ENCODE peak calls at places on chromosomes 4 and X, in nine cellular contexts. Y is colonic mucosa, I is endodermal cell, O is fibroblast of lung, F is Peyer's patch, U is astrocyte of the spinal cord, C is pancreas, B is BJ, K is LNCaP clone FGC. D is an unnamed sample.

GRCh38 chr4:5050520-5050955 is 742 bp upstream of the STK32B start:
- DNase-seq in Y (peak), I (peak), O (peak), F (no peak), U (peak), C (peak), B (no peak), K (peak), D (peak)

GRCh38 chrX:101257448-101258259 is 33.5 kb downstream of the TAF7L start:
- DNase-seq in Y (no peak), I (no peak), O (peak), F (no peak), U (peak), C (no peak), B (no peak), K (no peak), D (peak)

GRCh38 chr4:55866973-55867574 is 13.6 kb downstream of the EXOC1 start:
- DNase-seq in Y (no peak), I (no peak), O (peak), F (no peak), U (peak), C (no peak), B (no peak), K (peak), D (peak)

GRCh38 chr4:188911199-188911598 is 772.0 kb downstream of the TRIML1 start:
- DNase-seq in Y (no peak), I (no peak), O (no peak), F (no peak), U (no peak), C (no peak), B (no peak), K (no peak), D (no peak)

GRCh38 chrX:7444967-7445366 is 297.0 kb upstream of the PUDP start:
- DNase-seq in Y (no peak), I (no peak), O (no peak), F (no peak), U (no peak), C (no peak), B (no peak), K (no peak), D (no peak)

GRCh38 chrX:150326843-150327242 is 36.3 kb upstream of the MAMLD1 start:
- DNase-seq in Y (no peak), I (no peak), O (no peak), F (no peak), U (no peak), C (no peak), B (no peak), K (no peak), D (no peak)

GRCh38 chr4:128484896-128485295 is 197.3 kb upstream of the PGRMC2 start:
- DNase-seq in Y (no peak), I (no peak), O (no peak), F (no peak), U (no peak), C (no peak), B (no peak), K (no peak), D (no peak)

GRCh38 chr4:138576684-138577083 is 334.5 kb upstream of the SLC7A11 start:
- DNase-seq in Y (no peak), I (peak), O (peak), F (no peak), U (peak), C (no peak), B (no peak), K (peak), D (peak)

GRCh38 chrX:19089555-19090040 is 32.7 kb downstream of the ADGRG2 start:
- DNase-seq in Y (no peak), I (no peak), O (no peak), F (no peak), U (no peak), C (no peak), B (no peak), K (no peak), D (no peak)

GRCh38 chr4:86532851-86533250 is 61.3 kb upstream of the PTPN13 start:
- DNase-seq in Y (no peak), I (no peak), O (no peak), F (no peak), U (no peak), C (no peak), B (no peak), K (no peak), D (no peak)

GRCh38 chr4:86531440-86531839 is 62.7 kb upstream of the PTPN13 start:
- DNase-seq in Y (no peak), I (no peak), O (no peak), F (no peak), U (no peak), C (no peak), B (no peak), K (no peak), D (no peak)

GRCh38 chr4:86536166-86536565 is 57.9 kb upstream of the PTPN13 start:
- DNase-seq in Y (no peak), I (no peak), O (no peak), F (no peak), U (peak), C (no peak), B (no peak), K (no peak), D (peak)

GRCh38 chr4:86529450-86529849 is 64.7 kb upstream of the PTPN13 start:
- DNase-seq in Y (no peak), I (no peak), O (no peak), F (no peak), U (no peak), C (no peak), B (no peak), K (no peak), D (no peak)

DNA sequence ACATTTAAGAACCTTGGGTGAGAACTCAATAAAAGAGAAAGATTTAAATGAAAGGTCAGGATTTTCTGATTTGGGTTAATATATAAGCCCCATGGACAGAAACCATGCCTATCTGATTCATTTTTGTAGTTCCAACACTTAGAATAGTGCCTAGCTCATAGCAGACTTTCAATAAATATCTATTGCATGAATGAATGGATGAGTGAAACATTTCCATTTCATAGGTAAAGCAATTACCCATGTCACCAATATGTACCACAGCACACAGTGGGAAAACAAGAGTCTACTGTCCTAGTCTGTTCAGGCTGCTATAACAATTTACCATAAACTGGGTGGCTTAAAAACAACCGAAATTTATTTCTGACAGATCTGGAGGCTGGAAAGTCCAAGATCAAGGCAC is 63.9 kb upstream of the PTPN13 start:
- DNase-seq in Y (no peak), I (no peak), O (no peak), F (no peak), U (no peak), C (no peak), B (no peak), K (no peak), D (no peak)
- H3K4me3 ChIP-seq in Y (no peak), I (no peak), O (no peak), F (no peak), U (no peak), C (no peak), B (no peak), K (no peak), D (no peak)

DNA sequence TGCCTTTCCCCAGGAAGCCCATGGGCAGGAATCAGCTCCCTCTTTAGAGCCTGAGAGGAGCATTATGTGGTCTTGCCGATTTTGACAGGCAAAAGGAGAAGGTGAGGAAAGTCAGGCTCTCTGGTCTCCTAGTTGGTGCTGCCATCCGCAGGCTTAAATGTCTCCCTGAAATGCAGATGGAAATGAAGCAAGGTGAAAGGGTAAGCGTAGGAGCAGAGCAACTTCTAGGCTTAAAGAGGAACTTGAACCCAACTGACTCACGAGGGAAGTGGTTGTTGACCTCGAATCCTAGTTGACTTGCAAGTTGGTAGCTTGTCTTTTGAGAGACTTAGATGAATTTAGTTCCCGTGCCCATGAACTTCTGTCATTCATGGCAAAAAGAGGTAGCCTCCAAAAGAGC is 205.9 kb downstream of the PTTG2 start:
- DNase-seq in Y (no peak), I (peak), O (no peak), F (no peak), U (no peak), C (no peak), B (no peak), K (no peak), D (no peak)
- TF ChIP-seq CTCF in Y (no peak), I (peak), O (no peak), F (no peak), U (no peak), C (no peak), B (no peak), K (no peak), D (peak)

DNA sequence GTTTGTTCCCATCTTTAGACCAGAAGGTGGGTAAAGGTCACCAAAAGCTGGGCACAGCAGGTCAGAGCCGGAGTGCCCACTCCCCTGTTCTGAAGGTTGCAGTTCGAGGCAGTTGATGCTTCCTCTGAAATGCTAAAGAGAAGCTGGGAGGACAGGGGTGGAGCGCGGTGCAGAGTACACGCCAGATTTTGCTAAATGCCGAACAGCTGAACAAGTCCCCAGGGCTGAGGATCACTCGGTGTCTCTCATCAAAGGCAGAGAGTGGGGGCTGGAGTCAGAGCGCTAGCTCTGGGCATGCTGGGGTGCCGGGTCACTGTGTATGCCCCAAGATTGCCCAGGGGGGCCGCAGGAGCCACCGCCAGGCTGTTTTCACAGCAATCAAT is 197.0 kb downstream of the BCOR start:
- DNase-seq in Y (no peak), I (peak), O (no peak), F (no peak), U (no peak), C (no peak), B (no peak), K (no peak), D (peak)
- H3K4me3 ChIP-seq in Y (no peak), I (no peak), O (no peak), F (no peak), U (no peak), C (no peak), B (no peak), K (no peak), D (no peak)

GRCh38 chrX:45851434-45851991 is 650.8 kb upstream of the DIPK2B start:
- DNase-seq in Y (peak), I (peak), O (peak), F (no peak), U (no peak), C (peak), B (no peak), K (no peak), D (peak)
- TF ChIP-seq CTCF in Y (no peak), I (no peak), O (no peak), F (no peak), U (no peak), C (no peak), B (no peak), K (no peak), D (no peak)

D was measured in fibroblast of villous mesenchyme.